ENCODE peak calls at places on chromosome 9, in seven cellular contexts. One of them, this sample, is unnamed.

GRCh38 chr9:72902268-72902667 is 50.6 kb downstream of the ALDH1A1 start:
- DNase-seq in stimulated activated CD4-positive, alpha-beta T cell treated with anti-CD3 and anti-CD28 coated beads, Interleukin-2, amount 100 ng/mL, for 24 hours: no peak
- DNase-seq in NCI-H2171: no peak
- DNase-seq in central memory CD8-positive, alpha-beta T cell: no peak
- DNase-seq in G401: no peak
- DNase-seq in NCI-H2029 treated with DMSO at 0.1 percent for 48 hours: no peak
- DNase-seq in mesothelial cell of epicardium: no peak
- DNase-seq in this sample: no peak

GRCh38 chr9:122127396-122127798 is 32.2 kb downstream of the NDUFA8 start:
- DNase-seq in stimulated activated CD4-positive, alpha-beta T cell treated with anti-CD3 and anti-CD28 coated beads, Interleukin-2, amount 100 ng/mL, for 24 hours: peak
- DNase-seq in NCI-H2171: no peak
- DNase-seq in central memory CD8-positive, alpha-beta T cell: no peak
- DNase-seq in G401: no peak
- DNase-seq in NCI-H2029 treated with DMSO at 0.1 percent for 48 hours: no peak
- DNase-seq in mesothelial cell of epicardium: no peak
- DNase-seq in this sample: no peak

GRCh38 chr9:71729816-71730526 is 38.3 kb downstream of the CEMIP2 start:
- DNase-seq in stimulated activated CD4-positive, alpha-beta T cell treated with anti-CD3 and anti-CD28 coated beads, Interleukin-2, amount 100 ng/mL, for 24 hours: no peak
- DNase-seq in NCI-H2171: no peak
- DNase-seq in central memory CD8-positive, alpha-beta T cell: no peak
- DNase-seq in G401: no peak
- DNase-seq in NCI-H2029 treated with DMSO at 0.1 percent for 48 hours: no peak
- DNase-seq in mesothelial cell of epicardium: no peak
- DNase-seq in this sample: no peak

GRCh38 chr9:33450747-33451146 is 3.4 kb upstream of the AQP3 start:
- DNase-seq in stimulated activated CD4-positive, alpha-beta T cell treated with anti-CD3 and anti-CD28 coated beads, Interleukin-2, amount 100 ng/mL, for 24 hours: no peak
- DNase-seq in NCI-H2171: no peak
- DNase-seq in central memory CD8-positive, alpha-beta T cell: no peak
- DNase-seq in G401: no peak
- DNase-seq in NCI-H2029 treated with DMSO at 0.1 percent for 48 hours: no peak
- DNase-seq in mesothelial cell of epicardium: no peak
- DNase-seq in this sample: no peak

GRCh38 chr9:100472268-100472667 is 681 bp upstream of the TMEFF1 start:
- DNase-seq in stimulated activated CD4-positive, alpha-beta T cell treated with anti-CD3 and anti-CD28 coated beads, Interleukin-2, amount 100 ng/mL, for 24 hours: no peak
- DNase-seq in NCI-H2171: no peak
- DNase-seq in central memory CD8-positive, alpha-beta T cell: no peak
- DNase-seq in G401: no peak
- DNase-seq in NCI-H2029 treated with DMSO at 0.1 percent for 48 hours: no peak
- DNase-seq in mesothelial cell of epicardium: no peak
- DNase-seq in this sample: no peak

GRCh38 chr9:76687861-76688374 is 76.3 kb upstream of the PCA3 start:
- DNase-seq in stimulated activated CD4-positive, alpha-beta T cell treated with anti-CD3 and anti-CD28 coated beads, Interleukin-2, amount 100 ng/mL, for 24 hours: no peak
- DNase-seq in NCI-H2171: no peak
- DNase-seq in central memory CD8-positive, alpha-beta T cell: no peak
- DNase-seq in G401: peak
- DNase-seq in NCI-H2029 treated with DMSO at 0.1 percent for 48 hours: no peak
- DNase-seq in mesothelial cell of epicardium: no peak
- DNase-seq in this sample: peak

GRCh38 chr9:80561526-80561925 is 989.8 kb downstream of the TLE4 start:
- DNase-seq in stimulated activated CD4-positive, alpha-beta T cell treated with anti-CD3 and anti-CD28 coated beads, Interleukin-2, amount 100 ng/mL, for 24 hours: no peak
- DNase-seq in NCI-H2171: no peak
- DNase-seq in central memory CD8-positive, alpha-beta T cell: no peak
- DNase-seq in G401: no peak
- DNase-seq in NCI-H2029 treated with DMSO at 0.1 percent for 48 hours: no peak
- DNase-seq in mesothelial cell of epicardium: no peak
- DNase-seq in this sample: no peak

GRCh38 chr9:73370053-73370452 is 218.4 kb downstream of the ANXA1 start:
- DNase-seq in stimulated activated CD4-positive, alpha-beta T cell treated with anti-CD3 and anti-CD28 coated beads, Interleukin-2, amount 100 ng/mL, for 24 hours: no peak
- DNase-seq in NCI-H2171: no peak
- DNase-seq in central memory CD8-positive, alpha-beta T cell: no peak
- DNase-seq in G401: no peak
- DNase-seq in NCI-H2029 treated with DMSO at 0.1 percent for 48 hours: no peak
- DNase-seq in mesothelial cell of epicardium: no peak
- DNase-seq in this sample: no peak

GRCh38 chr9:129626944-129627297 is 958 bp downstream of the NTMT1 start:
- DNase-seq in stimulated activated CD4-positive, alpha-beta T cell treated with anti-CD3 and anti-CD28 coated beads, Interleukin-2, amount 100 ng/mL, for 24 hours: no peak
- DNase-seq in NCI-H2171: no peak
- DNase-seq in central memory CD8-positive, alpha-beta T cell: no peak
- DNase-seq in G401: no peak
- DNase-seq in NCI-H2029 treated with DMSO at 0.1 percent for 48 hours: no peak
- DNase-seq in mesothelial cell of epicardium: no peak
- DNase-seq in this sample: no peak

GRCh38 chr9:71678999-71679398 is 89.3 kb downstream of the CEMIP2 start:
- DNase-seq in stimulated activated CD4-positive, alpha-beta T cell treated with anti-CD3 and anti-CD28 coated beads, Interleukin-2, amount 100 ng/mL, for 24 hours: no peak
- DNase-seq in NCI-H2171: no peak
- DNase-seq in central memory CD8-positive, alpha-beta T cell: no peak
- DNase-seq in G401: no peak
- DNase-seq in NCI-H2029 treated with DMSO at 0.1 percent for 48 hours: no peak
- DNase-seq in mesothelial cell of epicardium: no peak
- DNase-seq in this sample: no peak

GRCh38 chr9:123660691-123661090 is 269.2 kb downstream of the DENND1A start:
- DNase-seq in stimulated activated CD4-positive, alpha-beta T cell treated with anti-CD3 and anti-CD28 coated beads, Interleukin-2, amount 100 ng/mL, for 24 hours: no peak
- DNase-seq in NCI-H2171: no peak
- DNase-seq in central memory CD8-positive, alpha-beta T cell: no peak
- DNase-seq in G401: no peak
- DNase-seq in NCI-H2029 treated with DMSO at 0.1 percent for 48 hours: no peak
- DNase-seq in mesothelial cell of epicardium: no peak
- DNase-seq in this sample: no peak

GRCh38 chr9:84990850-84991505 is 321.4 kb downstream of the NTRK2 start:
- DNase-seq in stimulated activated CD4-positive, alpha-beta T cell treated with anti-CD3 and anti-CD28 coated beads, Interleukin-2, amount 100 ng/mL, for 24 hours: no peak
- DNase-seq in NCI-H2171: no peak
- DNase-seq in central memory CD8-positive, alpha-beta T cell: no peak
- DNase-seq in G401: peak
- DNase-seq in NCI-H2029 treated with DMSO at 0.1 percent for 48 hours: no peak
- DNase-seq in mesothelial cell of epicardium: no peak
- DNase-seq in this sample: no peak

GRCh38 chr9:36924071-36924470 is 110.0 kb downstream of the PAX5 start:
- DNase-seq in stimulated activated CD4-positive, alpha-beta T cell treated with anti-CD3 and anti-CD28 coated beads, Interleukin-2, amount 100 ng/mL, for 24 hours: no peak
- DNase-seq in NCI-H2171: no peak
- DNase-seq in central memory CD8-positive, alpha-beta T cell: no peak
- DNase-seq in G401: no peak
- DNase-seq in NCI-H2029 treated with DMSO at 0.1 percent for 48 hours: no peak
- DNase-seq in mesothelial cell of epicardium: no peak
- DNase-seq in this sample: no peak

GRCh38 chr9:129995409-129996160 is 47.4 kb downstream of the FNBP1 start:
- DNase-seq in stimulated activated CD4-positive, alpha-beta T cell treated with anti-CD3 and anti-CD28 coated beads, Interleukin-2, amount 100 ng/mL, for 24 hours: peak
- DNase-seq in NCI-H2171: no peak
- DNase-seq in central memory CD8-positive, alpha-beta T cell: no peak
- DNase-seq in G401: peak
- DNase-seq in NCI-H2029 treated with DMSO at 0.1 percent for 48 hours: no peak
- DNase-seq in mesothelial cell of epicardium: no peak
- DNase-seq in this sample: no peak

GRCh38 chr9:130542457-130543228 is 36.7 kb upstream of the FUBP3 start:
- DNase-seq in stimulated activated CD4-positive, alpha-beta T cell treated with anti-CD3 and anti-CD28 coated beads, Interleukin-2, amount 100 ng/mL, for 24 hours: no peak
- DNase-seq in NCI-H2171: no peak
- DNase-seq in central memory CD8-positive, alpha-beta T cell: no peak
- DNase-seq in G401: no peak
- DNase-seq in NCI-H2029 treated with DMSO at 0.1 percent for 48 hours: no peak
- DNase-seq in mesothelial cell of epicardium: no peak
- DNase-seq in this sample: peak

GRCh38 chr9:128051932-128052734 is 15.0 kb downstream of the NAIF1 start:
- DNase-seq in stimulated activated CD4-positive, alpha-beta T cell treated with anti-CD3 and anti-CD28 coated beads, Interleukin-2, amount 100 ng/mL, for 24 hours: no peak
- DNase-seq in NCI-H2171: no peak
- DNase-seq in central memory CD8-positive, alpha-beta T cell: no peak
- DNase-seq in G401: no peak
- DNase-seq in NCI-H2029 treated with DMSO at 0.1 percent for 48 hours: no peak
- DNase-seq in mesothelial cell of epicardium: no peak
- DNase-seq in this sample: no peak

GRCh38 chr9:134597957-134598883 is 43.4 kb upstream of the COL5A1 start:
- DNase-seq in stimulated activated CD4-positive, alpha-beta T cell treated with anti-CD3 and anti-CD28 coated beads, Interleukin-2, amount 100 ng/mL, for 24 hours: no peak
- DNase-seq in NCI-H2171: no peak
- DNase-seq in central memory CD8-positive, alpha-beta T cell: peak
- DNase-seq in G401: no peak
- DNase-seq in NCI-H2029 treated with DMSO at 0.1 percent for 48 hours: no peak
- DNase-seq in mesothelial cell of epicardium: no peak
- DNase-seq in this sample: no peak

GRCh38 chr9:122346478-122347347 is 24.1 kb upstream of the PTGS1 start:
- DNase-seq in stimulated activated CD4-positive, alpha-beta T cell treated with anti-CD3 and anti-CD28 coated beads, Interleukin-2, amount 100 ng/mL, for 24 hours: no peak
- DNase-seq in NCI-H2171: no peak
- DNase-seq in central memory CD8-positive, alpha-beta T cell: no peak
- DNase-seq in G401: no peak
- DNase-seq in NCI-H2029 treated with DMSO at 0.1 percent for 48 hours: no peak
- DNase-seq in mesothelial cell of epicardium: peak
- DNase-seq in this sample: peak

GRCh38 chr9:34343090-34343489 is 13.7 kb downstream of the NUDT2 start:
- DNase-seq in stimulated activated CD4-positive, alpha-beta T cell treated with anti-CD3 and anti-CD28 coated beads, Interleukin-2, amount 100 ng/mL, for 24 hours: no peak
- DNase-seq in NCI-H2171: no peak
- DNase-seq in central memory CD8-positive, alpha-beta T cell: no peak
- DNase-seq in G401: peak
- DNase-seq in NCI-H2029 treated with DMSO at 0.1 percent for 48 hours: no peak
- DNase-seq in mesothelial cell of epicardium: no peak
- DNase-seq in this sample: no peak

GRCh38 chr9:129095170-129095667 is 14.3 kb downstream of the DOLPP1 start:
- DNase-seq in stimulated activated CD4-positive, alpha-beta T cell treated with anti-CD3 and anti-CD28 coated beads, Interleukin-2, amount 100 ng/mL, for 24 hours: no peak
- DNase-seq in NCI-H2171: no peak
- DNase-seq in central memory CD8-positive, alpha-beta T cell: no peak
- DNase-seq in G401: no peak
- DNase-seq in NCI-H2029 treated with DMSO at 0.1 percent for 48 hours: no peak
- DNase-seq in mesothelial cell of epicardium: no peak
- DNase-seq in this sample: no peak

GRCh38 chr9:18678846-18679245 is 204.9 kb downstream of the ADAMTSL1 start:
- DNase-seq in stimulated activated CD4-positive, alpha-beta T cell treated with anti-CD3 and anti-CD28 coated beads, Interleukin-2, amount 100 ng/mL, for 24 hours: no peak
- DNase-seq in NCI-H2171: no peak
- DNase-seq in central memory CD8-positive, alpha-beta T cell: no peak
- DNase-seq in G401: no peak
- DNase-seq in NCI-H2029 treated with DMSO at 0.1 percent for 48 hours: no peak
- DNase-seq in mesothelial cell of epicardium: no peak
- DNase-seq in this sample: no peak

GRCh38 chr9:21752003-21752402 is 50.4 kb upstream of the MTAP start:
- DNase-seq in stimulated activated CD4-positive, alpha-beta T cell treated with anti-CD3 and anti-CD28 coated beads, Interleukin-2, amount 100 ng/mL, for 24 hours: no peak
- DNase-seq in NCI-H2171: no peak
- DNase-seq in central memory CD8-positive, alpha-beta T cell: no peak
- DNase-seq in G401: no peak
- DNase-seq in NCI-H2029 treated with DMSO at 0.1 percent for 48 hours: no peak
- DNase-seq in mesothelial cell of epicardium: no peak
- DNase-seq in this sample: no peak

GRCh38 chr9:12773562-12773961 is 1.3 kb upstream of the LURAP1L start:
- DNase-seq in stimulated activated CD4-positive, alpha-beta T cell treated with anti-CD3 and anti-CD28 coated beads, Interleukin-2, amount 100 ng/mL, for 24 hours: no peak
- DNase-seq in NCI-H2171: no peak
- DNase-seq in central memory CD8-positive, alpha-beta T cell: no peak
- DNase-seq in G401: no peak
- DNase-seq in NCI-H2029 treated with DMSO at 0.1 percent for 48 hours: no peak
- DNase-seq in mesothelial cell of epicardium: no peak
- DNase-seq in this sample: no peak

GRCh38 chr9:126057036-126057435 is 269.6 kb upstream of the MVB12B start:
- DNase-seq in stimulated activated CD4-positive, alpha-beta T cell treated with anti-CD3 and anti-CD28 coated beads, Interleukin-2, amount 100 ng/mL, for 24 hours: no peak
- DNase-seq in NCI-H2171: peak
- DNase-seq in central memory CD8-positive, alpha-beta T cell: no peak
- DNase-seq in G401: no peak
- DNase-seq in NCI-H2029 treated with DMSO at 0.1 percent for 48 hours: peak
- DNase-seq in mesothelial cell of epicardium: no peak
- DNase-seq in this sample: no peak

GRCh38 chr9:113632776-113633590 is 169.5 kb downstream of the RGS3 start:
- DNase-seq in stimulated activated CD4-positive, alpha-beta T cell treated with anti-CD3 and anti-CD28 coated beads, Interleukin-2, amount 100 ng/mL, for 24 hours: no peak
- DNase-seq in NCI-H2171: no peak
- DNase-seq in central memory CD8-positive, alpha-beta T cell: no peak
- DNase-seq in G401: no peak
- DNase-seq in NCI-H2029 treated with DMSO at 0.1 percent for 48 hours: no peak
- DNase-seq in mesothelial cell of epicardium: no peak
- DNase-seq in this sample: no peak

GRCh38 chr9:77161966-77162365 is 15.4 kb upstream of the VPS13A start:
- DNase-seq in stimulated activated CD4-positive, alpha-beta T cell treated with anti-CD3 and anti-CD28 coated beads, Interleukin-2, amount 100 ng/mL, for 24 hours: no peak
- DNase-seq in NCI-H2171: no peak
- DNase-seq in central memory CD8-positive, alpha-beta T cell: no peak
- DNase-seq in G401: no peak
- DNase-seq in NCI-H2029 treated with DMSO at 0.1 percent for 48 hours: no peak
- DNase-seq in mesothelial cell of epicardium: no peak
- DNase-seq in this sample: no peak